ENCODE peak calls at places on chromosomes 11 and 22, in ten cellular contexts. E is stimulated activated naive CD4-positive, alpha-beta T cell; F is ascending aorta; R is fibroblast of villous mesenchyme; W is NCI-H187 treated with DMSO at 0.1 percent for 48 hours; K is adrenal gland; A is SJSA1; Q is DND-41; T is A549; L is NCI-H1105 treated with DMSO at 0.1 percent for 48 hours. N is an unnamed sample.

GRCh38 chr11:7469351-7469865 is 15.9 kb upstream of the OLFML1 start:
- DNase-seq in T (no peak), K (no peak), E (no peak), L (no peak), A (no peak), Q (no peak), W (no peak), R (no peak), F (no peak), N (no peak)

GRCh38 chr22:42868751-42869251 is 11.7 kb upstream of the ARFGAP3 start:
- DNase-seq in R (no peak), T (no peak), Q (no peak), F (peak), E (no peak), A (no peak), W (no peak), L (no peak), K (peak), N (no peak)

GRCh38 chr11:126548576-126549272 is 193.2 kb downstream of the ST3GAL4 start:
- DNase-seq in K (no peak), A (no peak), W (no peak), F (no peak), R (no peak), E (no peak), L (no peak), T (no peak), Q (no peak), N (no peak)

GRCh38 chr11:118530683-118531596 is at the start of gene TMEM25:
- DNase-seq in E (peak), K (peak), Q (peak), A (no peak), T (no peak), L (peak), W (no peak), F (no peak), R (peak), N (peak)

GRCh38 chr22:18947905-18948304 is 11.8 kb upstream of the PRODH start:
- DNase-seq in K (no peak), L (no peak), A (peak), W (no peak), T (no peak), Q (no peak), E (no peak), R (no peak), F (no peak), N (no peak)

GRCh38 chr11:116703421-116703820 is 69.4 kb downstream of the BUD13 start:
- DNase-seq in F (no peak), R (peak), Q (peak), A (no peak), T (no peak), W (no peak), E (no peak), L (peak), K (peak), N (peak)

GRCh38 chr11:69797156-69797555 is 22.0 kb upstream of the FGF4 start:
- DNase-seq in A (no peak), E (no peak), Q (no peak), T (no peak), W (no peak), R (peak), L (no peak), F (no peak), K (no peak), N (no peak)

GRCh38 chr11:132312161-132312560 is 941.7 kb downstream of the NTM start:
- DNase-seq in R (no peak), Q (no peak), E (no peak), A (peak), F (no peak), T (no peak), K (no peak), W (no peak), L (no peak), N (no peak)

GRCh38 chr11:68120212-68121066 is 749 bp downstream of the CHKA start:
- DNase-seq in A (peak), T (no peak), E (peak), R (peak), L (peak), W (no peak), K (peak), Q (peak), F (no peak), N (peak)

N was measured in Jurkat, Clone E6-1.